ENCODE peak calls at places on chromosomes 12 and 14, in eight cellular contexts. One of them, this sample, is unnamed.

GRCh38 chr12:57182918-57183575 is 33.5 kb upstream of the NXPH4 start:
- DNase-seq in NCI-H1105: peak; percentile 27
- DNase-seq in activated CD8-positive, alpha-beta T cell treated with anti-CD3 and anti-CD28 coated beads for 36 hours: peak; percentile 90
- DNase-seq in pons: peak; percentile 30
- DNase-seq in stimulated activated CD8-positive, alpha-beta memory T cell treated with anti-CD3 and anti-CD28 coated beads, Interleukin-4, amount 100 ng/mL, for 24 hours: peak; percentile 73
- DNase-seq in body of pancreas: peak; percentile 81
- DNase-seq in smooth muscle cell of the brain vasculature: no peak
- DNase-seq in activated gamma-delta T cell treated with anti-CD3 and anti-CD28 coated beads, Interleukin-2, amount 50 U/mL, for 16 hours: peak; percentile 69
- DNase-seq in this sample: no peak

GRCh38 chr12:71756054-71756675 is 1.5 kb downstream of the RAB21 start:
- DNase-seq in smooth muscle cell of the brain vasculature: no peak
- DNase-seq in stimulated activated CD8-positive, alpha-beta memory T cell treated with anti-CD3 and anti-CD28 coated beads, Interleukin-4, amount 100 ng/mL, for 24 hours: no peak
- DNase-seq in activated gamma-delta T cell treated with anti-CD3 and anti-CD28 coated beads, Interleukin-2, amount 50 U/mL, for 16 hours: no peak
- DNase-seq in body of pancreas: no peak
- DNase-seq in pons: peak; percentile 20
- DNase-seq in NCI-H1105: no peak
- DNase-seq in activated CD8-positive, alpha-beta T cell treated with anti-CD3 and anti-CD28 coated beads for 36 hours: no peak
- DNase-seq in this sample: no peak

GRCh38 chr12:106364261-106364660 is 6.7 kb downstream of the POLR3B start:
- DNase-seq in NCI-H1105: no peak
- DNase-seq in stimulated activated CD8-positive, alpha-beta memory T cell treated with anti-CD3 and anti-CD28 coated beads, Interleukin-4, amount 100 ng/mL, for 24 hours: no peak
- DNase-seq in activated CD8-positive, alpha-beta T cell treated with anti-CD3 and anti-CD28 coated beads for 36 hours: no peak
- DNase-seq in smooth muscle cell of the brain vasculature: no peak
- DNase-seq in pons: no peak
- DNase-seq in body of pancreas: no peak
- DNase-seq in activated gamma-delta T cell treated with anti-CD3 and anti-CD28 coated beads, Interleukin-2, amount 50 U/mL, for 16 hours: no peak
- DNase-seq in this sample: no peak

GRCh38 chr12:96120359-96121100 is 73.6 kb upstream of the ELK3 start:
- DNase-seq in body of pancreas: peak; percentile 57
- DNase-seq in NCI-H1105: no peak
- DNase-seq in stimulated activated CD8-positive, alpha-beta memory T cell treated with anti-CD3 and anti-CD28 coated beads, Interleukin-4, amount 100 ng/mL, for 24 hours: no peak
- DNase-seq in smooth muscle cell of the brain vasculature: no peak
- DNase-seq in pons: peak; percentile 31
- DNase-seq in activated CD8-positive, alpha-beta T cell treated with anti-CD3 and anti-CD28 coated beads for 36 hours: no peak
- DNase-seq in activated gamma-delta T cell treated with anti-CD3 and anti-CD28 coated beads, Interleukin-2, amount 50 U/mL, for 16 hours: no peak
- DNase-seq in this sample: peak; percentile 67

GRCh38 chr12:90235642-90236041 is 527.0 kb upstream of the ATP2B1 start:
- DNase-seq in body of pancreas: no peak
- DNase-seq in NCI-H1105: no peak
- DNase-seq in activated gamma-delta T cell treated with anti-CD3 and anti-CD28 coated beads, Interleukin-2, amount 50 U/mL, for 16 hours: no peak
- DNase-seq in stimulated activated CD8-positive, alpha-beta memory T cell treated with anti-CD3 and anti-CD28 coated beads, Interleukin-4, amount 100 ng/mL, for 24 hours: no peak
- DNase-seq in pons: no peak
- DNase-seq in smooth muscle cell of the brain vasculature: no peak
- DNase-seq in activated CD8-positive, alpha-beta T cell treated with anti-CD3 and anti-CD28 coated beads for 36 hours: no peak
- DNase-seq in this sample: no peak

GRCh38 chr12:78671295-78671694 is 193.3 kb upstream of the SYT1 start:
- DNase-seq in stimulated activated CD8-positive, alpha-beta memory T cell treated with anti-CD3 and anti-CD28 coated beads, Interleukin-4, amount 100 ng/mL, for 24 hours: no peak
- DNase-seq in body of pancreas: no peak
- DNase-seq in smooth muscle cell of the brain vasculature: peak; percentile 70
- DNase-seq in activated gamma-delta T cell treated with anti-CD3 and anti-CD28 coated beads, Interleukin-2, amount 50 U/mL, for 16 hours: no peak
- DNase-seq in activated CD8-positive, alpha-beta T cell treated with anti-CD3 and anti-CD28 coated beads for 36 hours: no peak
- DNase-seq in pons: no peak
- DNase-seq in NCI-H1105: no peak
- DNase-seq in this sample: no peak

GRCh38 chr12:93569656-93570551 is 2.6 kb upstream of the SOCS2 start:
- DNase-seq in smooth muscle cell of the brain vasculature: peak; percentile 84
- DNase-seq in activated CD8-positive, alpha-beta T cell treated with anti-CD3 and anti-CD28 coated beads for 36 hours: peak; percentile 86
- DNase-seq in NCI-H1105: peak; percentile 82
- DNase-seq in stimulated activated CD8-positive, alpha-beta memory T cell treated with anti-CD3 and anti-CD28 coated beads, Interleukin-4, amount 100 ng/mL, for 24 hours: peak; percentile 70
- DNase-seq in pons: peak; percentile 74
- DNase-seq in body of pancreas: peak; percentile 89
- DNase-seq in activated gamma-delta T cell treated with anti-CD3 and anti-CD28 coated beads, Interleukin-2, amount 50 U/mL, for 16 hours: peak; percentile 58
- DNase-seq in this sample: peak; percentile 77

GRCh38 chr14:55746533-55746932 is 166.5 kb downstream of the KTN1 start:
- DNase-seq in activated gamma-delta T cell treated with anti-CD3 and anti-CD28 coated beads, Interleukin-2, amount 50 U/mL, for 16 hours: no peak
- DNase-seq in stimulated activated CD8-positive, alpha-beta memory T cell treated with anti-CD3 and anti-CD28 coated beads, Interleukin-4, amount 100 ng/mL, for 24 hours: no peak
- DNase-seq in pons: no peak
- DNase-seq in smooth muscle cell of the brain vasculature: no peak
- DNase-seq in NCI-H1105: no peak
- DNase-seq in body of pancreas: no peak
- DNase-seq in activated CD8-positive, alpha-beta T cell treated with anti-CD3 and anti-CD28 coated beads for 36 hours: no peak
- DNase-seq in this sample: no peak

GRCh38 chr14:91418387-91419043 is 895 bp upstream of the CCDC88C start:
- DNase-seq in pons: peak; percentile 47
- DNase-seq in activated gamma-delta T cell treated with anti-CD3 and anti-CD28 coated beads, Interleukin-2, amount 50 U/mL, for 16 hours: peak; percentile 77
- DNase-seq in smooth muscle cell of the brain vasculature: no peak
- DNase-seq in NCI-H1105: peak; percentile 46
- DNase-seq in body of pancreas: peak; percentile 62
- DNase-seq in stimulated activated CD8-positive, alpha-beta memory T cell treated with anti-CD3 and anti-CD28 coated beads, Interleukin-4, amount 100 ng/mL, for 24 hours: peak; percentile 77
- DNase-seq in activated CD8-positive, alpha-beta T cell treated with anti-CD3 and anti-CD28 coated beads for 36 hours: peak; percentile 89
- DNase-seq in this sample: peak; percentile 85

GRCh38 chr14:77721437-77721836 is 13.5 kb downstream of the SLIRP start:
- DNase-seq in pons: no peak
- DNase-seq in NCI-H1105: no peak
- DNase-seq in body of pancreas: no peak
- DNase-seq in activated CD8-positive, alpha-beta T cell treated with anti-CD3 and anti-CD28 coated beads for 36 hours: no peak
- DNase-seq in activated gamma-delta T cell treated with anti-CD3 and anti-CD28 coated beads, Interleukin-2, amount 50 U/mL, for 16 hours: no peak
- DNase-seq in stimulated activated CD8-positive, alpha-beta memory T cell treated with anti-CD3 and anti-CD28 coated beads, Interleukin-4, amount 100 ng/mL, for 24 hours: no peak
- DNase-seq in smooth muscle cell of the brain vasculature: no peak
- DNase-seq in this sample: no peak

GRCh38 chr12:3604750-3605638 is 114.0 kb downstream of the PRMT8 start:
- DNase-seq in pons: peak; percentile 37
- DNase-seq in body of pancreas: peak; percentile 59
- DNase-seq in activated gamma-delta T cell treated with anti-CD3 and anti-CD28 coated beads, Interleukin-2, amount 50 U/mL, for 16 hours: no peak
- DNase-seq in NCI-H1105: peak; percentile 88
- DNase-seq in activated CD8-positive, alpha-beta T cell treated with anti-CD3 and anti-CD28 coated beads for 36 hours: no peak
- DNase-seq in stimulated activated CD8-positive, alpha-beta memory T cell treated with anti-CD3 and anti-CD28 coated beads, Interleukin-4, amount 100 ng/mL, for 24 hours: no peak
- DNase-seq in smooth muscle cell of the brain vasculature: no peak
- DNase-seq in this sample: peak; percentile 58

GRCh38 chr12:30015661-30016060 is 231.9 kb upstream of the TMTC1 start:
- DNase-seq in activated gamma-delta T cell treated with anti-CD3 and anti-CD28 coated beads, Interleukin-2, amount 50 U/mL, for 16 hours: no peak
- DNase-seq in smooth muscle cell of the brain vasculature: no peak
- DNase-seq in activated CD8-positive, alpha-beta T cell treated with anti-CD3 and anti-CD28 coated beads for 36 hours: no peak
- DNase-seq in NCI-H1105: no peak
- DNase-seq in pons: no peak
- DNase-seq in stimulated activated CD8-positive, alpha-beta memory T cell treated with anti-CD3 and anti-CD28 coated beads, Interleukin-4, amount 100 ng/mL, for 24 hours: no peak
- DNase-seq in body of pancreas: no peak
- DNase-seq in this sample: no peak

GRCh38 chr12:90909069-90909676 is 45.8 kb downstream of the CCER1 start:
- DNase-seq in smooth muscle cell of the brain vasculature: no peak
- DNase-seq in activated CD8-positive, alpha-beta T cell treated with anti-CD3 and anti-CD28 coated beads for 36 hours: peak; percentile 3
- DNase-seq in activated gamma-delta T cell treated with anti-CD3 and anti-CD28 coated beads, Interleukin-2, amount 50 U/mL, for 16 hours: no peak
- DNase-seq in stimulated activated CD8-positive, alpha-beta memory T cell treated with anti-CD3 and anti-CD28 coated beads, Interleukin-4, amount 100 ng/mL, for 24 hours: no peak
- DNase-seq in NCI-H1105: peak; percentile 22
- DNase-seq in pons: peak; percentile 47
- DNase-seq in body of pancreas: peak; percentile 19
- DNase-seq in this sample: no peak

GRCh38 chr12:103756443-103756842 is 84.6 kb downstream of the NT5DC3 start:
- DNase-seq in body of pancreas: no peak
- DNase-seq in pons: no peak
- DNase-seq in stimulated activated CD8-positive, alpha-beta memory T cell treated with anti-CD3 and anti-CD28 coated beads, Interleukin-4, amount 100 ng/mL, for 24 hours: no peak
- DNase-seq in activated gamma-delta T cell treated with anti-CD3 and anti-CD28 coated beads, Interleukin-2, amount 50 U/mL, for 16 hours: no peak
- DNase-seq in NCI-H1105: no peak
- DNase-seq in activated CD8-positive, alpha-beta T cell treated with anti-CD3 and anti-CD28 coated beads for 36 hours: no peak
- DNase-seq in smooth muscle cell of the brain vasculature: no peak
- DNase-seq in this sample: no peak

GRCh38 chr14:54117924-54118323 is 161.3 kb upstream of the BMP4 start:
- DNase-seq in body of pancreas: no peak
- DNase-seq in NCI-H1105: no peak
- DNase-seq in activated gamma-delta T cell treated with anti-CD3 and anti-CD28 coated beads, Interleukin-2, amount 50 U/mL, for 16 hours: no peak
- DNase-seq in activated CD8-positive, alpha-beta T cell treated with anti-CD3 and anti-CD28 coated beads for 36 hours: no peak
- DNase-seq in stimulated activated CD8-positive, alpha-beta memory T cell treated with anti-CD3 and anti-CD28 coated beads, Interleukin-4, amount 100 ng/mL, for 24 hours: no peak
- DNase-seq in pons: no peak
- DNase-seq in smooth muscle cell of the brain vasculature: no peak
- DNase-seq in this sample: no peak

GRCh38 chr14:65250162-65250495 is 147.8 kb upstream of the MAX start:
- DNase-seq in activated CD8-positive, alpha-beta T cell treated with anti-CD3 and anti-CD28 coated beads for 36 hours: no peak
- DNase-seq in pons: no peak
- DNase-seq in NCI-H1105: no peak
- DNase-seq in smooth muscle cell of the brain vasculature: no peak
- DNase-seq in activated gamma-delta T cell treated with anti-CD3 and anti-CD28 coated beads, Interleukin-2, amount 50 U/mL, for 16 hours: no peak
- DNase-seq in body of pancreas: peak; percentile 80
- DNase-seq in stimulated activated CD8-positive, alpha-beta memory T cell treated with anti-CD3 and anti-CD28 coated beads, Interleukin-4, amount 100 ng/mL, for 24 hours: no peak
- DNase-seq in this sample: no peak

GRCh38 chr14:77088219-77088618 is 9.8 kb upstream of the CIPC start:
- DNase-seq in activated CD8-positive, alpha-beta T cell treated with anti-CD3 and anti-CD28 coated beads for 36 hours: no peak
- DNase-seq in NCI-H1105: peak; percentile 75
- DNase-seq in activated gamma-delta T cell treated with anti-CD3 and anti-CD28 coated beads, Interleukin-2, amount 50 U/mL, for 16 hours: no peak
- DNase-seq in body of pancreas: peak; percentile 77
- DNase-seq in stimulated activated CD8-positive, alpha-beta memory T cell treated with anti-CD3 and anti-CD28 coated beads, Interleukin-4, amount 100 ng/mL, for 24 hours: no peak
- DNase-seq in smooth muscle cell of the brain vasculature: no peak
- DNase-seq in pons: no peak
- DNase-seq in this sample: no peak

GRCh38 chr12:71085575-71085974 is 72.2 kb downstream of the TSPAN8 start:
- DNase-seq in body of pancreas: no peak
- DNase-seq in pons: no peak
- DNase-seq in activated gamma-delta T cell treated with anti-CD3 and anti-CD28 coated beads, Interleukin-2, amount 50 U/mL, for 16 hours: no peak
- DNase-seq in smooth muscle cell of the brain vasculature: no peak
- DNase-seq in NCI-H1105: no peak
- DNase-seq in stimulated activated CD8-positive, alpha-beta memory T cell treated with anti-CD3 and anti-CD28 coated beads, Interleukin-4, amount 100 ng/mL, for 24 hours: no peak
- DNase-seq in activated CD8-positive, alpha-beta T cell treated with anti-CD3 and anti-CD28 coated beads for 36 hours: no peak
- DNase-seq in this sample: no peak

GRCh38 chr12:4975574-4975973 is 65.9 kb downstream of the KCNA1 start:
- DNase-seq in pons: no peak
- DNase-seq in smooth muscle cell of the brain vasculature: no peak
- DNase-seq in activated gamma-delta T cell treated with anti-CD3 and anti-CD28 coated beads, Interleukin-2, amount 50 U/mL, for 16 hours: no peak
- DNase-seq in body of pancreas: no peak
- DNase-seq in NCI-H1105: no peak
- DNase-seq in stimulated activated CD8-positive, alpha-beta memory T cell treated with anti-CD3 and anti-CD28 coated beads, Interleukin-4, amount 100 ng/mL, for 24 hours: no peak
- DNase-seq in activated CD8-positive, alpha-beta T cell treated with anti-CD3 and anti-CD28 coated beads for 36 hours: no peak
- DNase-seq in this sample: no peak

GRCh38 chr12:90628213-90628612 is 326.8 kb downstream of the CCER1 start:
- DNase-seq in activated CD8-positive, alpha-beta T cell treated with anti-CD3 and anti-CD28 coated beads for 36 hours: no peak
- DNase-seq in body of pancreas: no peak
- DNase-seq in pons: no peak
- DNase-seq in smooth muscle cell of the brain vasculature: no peak
- DNase-seq in NCI-H1105: no peak
- DNase-seq in stimulated activated CD8-positive, alpha-beta memory T cell treated with anti-CD3 and anti-CD28 coated beads, Interleukin-4, amount 100 ng/mL, for 24 hours: no peak
- DNase-seq in activated gamma-delta T cell treated with anti-CD3 and anti-CD28 coated beads, Interleukin-2, amount 50 U/mL, for 16 hours: no peak
- DNase-seq in this sample: no peak

GRCh38 chr12:110135012-110135411 is 10.9 kb downstream of the IFT81 start:
- DNase-seq in NCI-H1105: no peak
- DNase-seq in smooth muscle cell of the brain vasculature: no peak
- DNase-seq in activated CD8-positive, alpha-beta T cell treated with anti-CD3 and anti-CD28 coated beads for 36 hours: no peak
- DNase-seq in stimulated activated CD8-positive, alpha-beta memory T cell treated with anti-CD3 and anti-CD28 coated beads, Interleukin-4, amount 100 ng/mL, for 24 hours: no peak
- DNase-seq in activated gamma-delta T cell treated with anti-CD3 and anti-CD28 coated beads, Interleukin-2, amount 50 U/mL, for 16 hours: no peak
- DNase-seq in pons: no peak
- DNase-seq in body of pancreas: no peak
- DNase-seq in this sample: no peak

GRCh38 chr12:125657681-125658080 is 592.4 kb downstream of the AACS start:
- DNase-seq in pons: no peak
- DNase-seq in activated gamma-delta T cell treated with anti-CD3 and anti-CD28 coated beads, Interleukin-2, amount 50 U/mL, for 16 hours: no peak
- DNase-seq in NCI-H1105: no peak
- DNase-seq in body of pancreas: no peak
- DNase-seq in stimulated activated CD8-positive, alpha-beta memory T cell treated with anti-CD3 and anti-CD28 coated beads, Interleukin-4, amount 100 ng/mL, for 24 hours: no peak
- DNase-seq in activated CD8-positive, alpha-beta T cell treated with anti-CD3 and anti-CD28 coated beads for 36 hours: no peak
- DNase-seq in smooth muscle cell of the brain vasculature: no peak
- DNase-seq in this sample: no peak

GRCh38 chr14:64732536-64733120 is 28.4 kb downstream of the PLEKHG3 start:
- DNase-seq in activated gamma-delta T cell treated with anti-CD3 and anti-CD28 coated beads, Interleukin-2, amount 50 U/mL, for 16 hours: no peak
- DNase-seq in smooth muscle cell of the brain vasculature: no peak
- DNase-seq in body of pancreas: no peak
- DNase-seq in stimulated activated CD8-positive, alpha-beta memory T cell treated with anti-CD3 and anti-CD28 coated beads, Interleukin-4, amount 100 ng/mL, for 24 hours: no peak
- DNase-seq in pons: no peak
- DNase-seq in activated CD8-positive, alpha-beta T cell treated with anti-CD3 and anti-CD28 coated beads for 36 hours: no peak
- DNase-seq in NCI-H1105: no peak
- DNase-seq in this sample: peak; percentile 42

GRCh38 chr12:121806556-121807308 is 2.9 kb downstream of the SETD1B start:
- DNase-seq in pons: no peak
- DNase-seq in NCI-H1105: no peak
- DNase-seq in activated CD8-positive, alpha-beta T cell treated with anti-CD3 and anti-CD28 coated beads for 36 hours: no peak
- DNase-seq in smooth muscle cell of the brain vasculature: no peak
- DNase-seq in activated gamma-delta T cell treated with anti-CD3 and anti-CD28 coated beads, Interleukin-2, amount 50 U/mL, for 16 hours: no peak
- DNase-seq in body of pancreas: no peak
- DNase-seq in stimulated activated CD8-positive, alpha-beta memory T cell treated with anti-CD3 and anti-CD28 coated beads, Interleukin-4, amount 100 ng/mL, for 24 hours: no peak
- DNase-seq in this sample: no peak

GRCh38 chr14:96067985-96068930 is 29.1 kb downstream of the C14orf132 start:
- DNase-seq in activated CD8-positive, alpha-beta T cell treated with anti-CD3 and anti-CD28 coated beads for 36 hours: no peak
- DNase-seq in body of pancreas: no peak
- DNase-seq in smooth muscle cell of the brain vasculature: no peak
- DNase-seq in activated gamma-delta T cell treated with anti-CD3 and anti-CD28 coated beads, Interleukin-2, amount 50 U/mL, for 16 hours: no peak
- DNase-seq in stimulated activated CD8-positive, alpha-beta memory T cell treated with anti-CD3 and anti-CD28 coated beads, Interleukin-4, amount 100 ng/mL, for 24 hours: no peak
- DNase-seq in NCI-H1105: no peak
- DNase-seq in pons: no peak
- DNase-seq in this sample: no peak

GRCh38 chr12:80412343-80412953 is 31.6 kb upstream of the PTPRQ start:
- DNase-seq in activated gamma-delta T cell treated with anti-CD3 and anti-CD28 coated beads, Interleukin-2, amount 50 U/mL, for 16 hours: no peak
- DNase-seq in stimulated activated CD8-positive, alpha-beta memory T cell treated with anti-CD3 and anti-CD28 coated beads, Interleukin-4, amount 100 ng/mL, for 24 hours: no peak
- DNase-seq in NCI-H1105: peak; percentile 63
- DNase-seq in activated CD8-positive, alpha-beta T cell treated with anti-CD3 and anti-CD28 coated beads for 36 hours: no peak
- DNase-seq in body of pancreas: peak; percentile 13
- DNase-seq in pons: peak; percentile 70
- DNase-seq in smooth muscle cell of the brain vasculature: peak; percentile 32
- DNase-seq in this sample: no peak

GRCh38 chr12:105523164-105524057 is 192.9 kb downstream of the C12orf75 start:
- DNase-seq in body of pancreas: peak; percentile 26
- DNase-seq in activated gamma-delta T cell treated with anti-CD3 and anti-CD28 coated beads, Interleukin-2, amount 50 U/mL, for 16 hours: no peak
- DNase-seq in pons: no peak
- DNase-seq in activated CD8-positive, alpha-beta T cell treated with anti-CD3 and anti-CD28 coated beads for 36 hours: no peak
- DNase-seq in smooth muscle cell of the brain vasculature: peak; percentile 55
- DNase-seq in stimulated activated CD8-positive, alpha-beta memory T cell treated with anti-CD3 and anti-CD28 coated beads, Interleukin-4, amount 100 ng/mL, for 24 hours: no peak
- DNase-seq in NCI-H1105: no peak
- DNase-seq in this sample: no peak

GRCh38 chr12:85794551-85794950 is 41.7 kb downstream of the RASSF9 start:
- DNase-seq in smooth muscle cell of the brain vasculature: no peak
- DNase-seq in pons: no peak
- DNase-seq in NCI-H1105: no peak
- DNase-seq in stimulated activated CD8-positive, alpha-beta memory T cell treated with anti-CD3 and anti-CD28 coated beads, Interleukin-4, amount 100 ng/mL, for 24 hours: no peak
- DNase-seq in activated gamma-delta T cell treated with anti-CD3 and anti-CD28 coated beads, Interleukin-2, amount 50 U/mL, for 16 hours: no peak
- DNase-seq in body of pancreas: no peak
- DNase-seq in activated CD8-positive, alpha-beta T cell treated with anti-CD3 and anti-CD28 coated beads for 36 hours: no peak
- DNase-seq in this sample: no peak

GRCh38 chr12:124661382-124661781 is 94.0 kb upstream of the NCOR2 start:
- DNase-seq in stimulated activated CD8-positive, alpha-beta memory T cell treated with anti-CD3 and anti-CD28 coated beads, Interleukin-4, amount 100 ng/mL, for 24 hours: no peak
- DNase-seq in NCI-H1105: no peak
- DNase-seq in smooth muscle cell of the brain vasculature: no peak
- DNase-seq in activated CD8-positive, alpha-beta T cell treated with anti-CD3 and anti-CD28 coated beads for 36 hours: no peak
- DNase-seq in body of pancreas: no peak
- DNase-seq in activated gamma-delta T cell treated with anti-CD3 and anti-CD28 coated beads, Interleukin-2, amount 50 U/mL, for 16 hours: no peak
- DNase-seq in pons: peak; percentile 65
- DNase-seq in this sample: no peak

GRCh38 chr12:16602412-16602811 is 3.5 kb downstream of the LMO3 start:
- DNase-seq in NCI-H1105: no peak
- DNase-seq in activated gamma-delta T cell treated with anti-CD3 and anti-CD28 coated beads, Interleukin-2, amount 50 U/mL, for 16 hours: no peak
- DNase-seq in pons: no peak
- DNase-seq in body of pancreas: no peak
- DNase-seq in activated CD8-positive, alpha-beta T cell treated with anti-CD3 and anti-CD28 coated beads for 36 hours: no peak
- DNase-seq in stimulated activated CD8-positive, alpha-beta memory T cell treated with anti-CD3 and anti-CD28 coated beads, Interleukin-4, amount 100 ng/mL, for 24 hours: no peak
- DNase-seq in smooth muscle cell of the brain vasculature: no peak
- DNase-seq in this sample: no peak

This sample was measured in natural killer cell treated with Interleukin-12 subunit alpha and Interleukin-12 subunit beta and Interleukin-15 and Interleukin-18, amount 100 ng/mL, for 72 hours.